ENCODE peak calls at places on chromosomes 3 and 15, in eight cellular contexts. E is breast epithelium, G is GM12864, L is upper lobe of left lung, O is GM12878, H is AG04450, M is fibroblast of mammary gland, R is fibroblast of lung. W is an unnamed sample.

GRCh38 chr3:151871639-151872468 is 1.6 kb upstream of the SUCNR1 start:
- DNase-seq in E (no peak), G (peak), L (peak), O (peak), H (no peak), M (peak), R (no peak), W (peak)

GRCh38 chr3:197994736-197995135 is 34.7 kb downstream of the LMLN start:
- DNase-seq in E (no peak), G (no peak), L (no peak), O (no peak), H (no peak), M (no peak), R (no peak), W (no peak)

GRCh38 chr3:159818399-159818798 is 170.2 kb upstream of the IL12A start:
- DNase-seq in E (no peak), G (no peak), L (no peak), O (no peak), H (no peak), M (no peak), R (no peak), W (no peak)

GRCh38 chr3:188000361-188000861 is 153.5 kb upstream of the LPP start:
- DNase-seq in E (no peak), G (no peak), L (no peak), O (no peak), H (no peak), M (no peak), R (no peak), W (no peak)

GRCh38 chr15:49876401-49877038 is 242.5 kb downstream of the ATP8B4 start:
- DNase-seq in E (no peak), G (no peak), L (no peak), O (no peak), H (no peak), M (no peak), R (no peak), W (peak)

GRCh38 chr15:29021901-29022300 is 136.1 kb downstream of the APBA2 start:
- DNase-seq in E (no peak), G (no peak), L (no peak), O (no peak), H (no peak), M (peak), R (no peak), W (no peak)

GRCh38 chr3:16550676-16551341 is 37.3 kb upstream of the RFTN1 start:
- DNase-seq in E (no peak), G (peak), L (peak), O (peak), H (peak), M (peak), R (peak), W (peak)

GRCh38 chr3:110414851-110415250 is 656.8 kb upstream of the NECTIN3 start:
- DNase-seq in E (no peak), G (no peak), L (no peak), O (no peak), H (peak), M (peak), R (peak), W (peak)

GRCh38 chr3:156554842-156555687 is at the start of gene SSR3:
- DNase-seq in E (peak), G (peak), L (peak), O (peak), H (peak), M (peak), R (peak), W (peak)

GRCh38 chr3:107753494-107753893 is 230.7 kb downstream of the BBX start:
- DNase-seq in E (no peak), G (peak), L (no peak), O (no peak), H (no peak), M (peak), R (peak), W (peak)

GRCh38 chr3:46162975-46163550 is 45.0 kb downstream of the CCR1 start:
- DNase-seq in E (no peak), G (no peak), L (no peak), O (no peak), H (no peak), M (no peak), R (no peak), W (peak)

GRCh38 chr3:100216713-100217112 is 44.1 kb upstream of the TBC1D23 start:
- DNase-seq in E (no peak), G (no peak), L (no peak), O (no peak), H (no peak), M (peak), R (no peak), W (no peak)

GRCh38 chr3:187150599-187150998 is 11.3 kb upstream of the RPL39L start:
- DNase-seq in E (no peak), G (peak), L (no peak), O (no peak), H (no peak), M (no peak), R (no peak), W (no peak)

GRCh38 chr3:111236833-111237713 is 165.5 kb downstream of the NECTIN3 start:
- DNase-seq in E (no peak), G (no peak), L (no peak), O (no peak), H (no peak), M (peak), R (peak), W (peak)

GRCh38 chr15:52331490-52332240 is 36.1 kb upstream of the MYO5C start:
- DNase-seq in E (no peak), G (peak), L (peak), O (peak), H (no peak), M (peak), R (peak), W (peak)

GRCh38 chr3:162742159-162742717 is 1245.6 kb downstream of the OTOL1 start:
- DNase-seq in E (no peak), G (no peak), L (no peak), O (no peak), H (no peak), M (no peak), R (no peak), W (no peak)

GRCh38 chr3:37114251-37115145 is 59.9 kb downstream of the LRRFIP2 start:
- DNase-seq in E (no peak), G (no peak), L (no peak), O (no peak), H (peak), M (peak), R (peak), W (peak)

GRCh38 chr3:89622063-89622700 is 514.8 kb downstream of the EPHA3 start:
- DNase-seq in E (no peak), G (no peak), L (no peak), O (no peak), H (no peak), M (no peak), R (peak), W (peak)

GRCh38 chr3:73955671-73956070 is 330.9 kb upstream of the PDZRN3 start:
- DNase-seq in E (no peak), G (no peak), L (no peak), O (no peak), H (no peak), M (no peak), R (no peak), W (no peak)

GRCh38 chr3:45362161-45362560 is 26.2 kb upstream of the LARS2 start:
- DNase-seq in E (no peak), G (no peak), L (no peak), O (no peak), H (no peak), M (no peak), R (no peak), W (no peak)

GRCh38 chr3:53109822-53110771 is 20.1 kb downstream of the RFT1 start:
- DNase-seq in E (no peak), G (peak), L (peak), O (no peak), H (peak), M (peak), R (peak), W (peak)

GRCh38 chr15:59237119-59237853 is 30.6 kb downstream of the LDHAL6B start:
- DNase-seq in E (no peak), G (peak), L (no peak), O (peak), H (no peak), M (no peak), R (no peak), W (no peak)

GRCh38 chr15:40046721-40047412 is 7.9 kb upstream of the SRP14 start:
- DNase-seq in E (no peak), G (no peak), L (no peak), O (no peak), H (no peak), M (peak), R (peak), W (peak)

GRCh38 chr15:52503788-52504496 is 24.7 kb downstream of the MYO5A start:
- DNase-seq in E (no peak), G (peak), L (no peak), O (peak), H (no peak), M (peak), R (no peak), W (peak)

GRCh38 chr3:62872318-62872717 is 2.9 kb downstream of the CADPS start:
- DNase-seq in E (no peak), G (no peak), L (no peak), O (no peak), H (no peak), M (no peak), R (no peak), W (no peak)

GRCh38 chr15:77851696-77852095 is 219.0 kb upstream of the LINGO1 start:
- DNase-seq in E (no peak), G (no peak), L (no peak), O (no peak), H (no peak), M (no peak), R (no peak), W (no peak)

GRCh38 chr3:77690284-77690869 is 650.5 kb downstream of the ROBO2 start:
- DNase-seq in E (no peak), G (no peak), L (no peak), O (no peak), H (no peak), M (no peak), R (no peak), W (no peak)

GRCh38 chr3:73461582-73461981 is 163.2 kb downstream of the PDZRN3 start:
- DNase-seq in E (no peak), G (no peak), L (no peak), O (no peak), H (no peak), M (peak), R (peak), W (peak)

GRCh38 chr3:72155391-72156064 is 370.6 kb upstream of the PROK2 start:
- DNase-seq in E (no peak), G (no peak), L (no peak), O (no peak), H (peak), M (peak), R (peak), W (peak)

GRCh38 chr15:94306700-94307650 is 75.6 kb downstream of the MCTP2 start:
- DNase-seq in E (no peak), G (peak), L (no peak), O (peak), H (no peak), M (peak), R (no peak), W (peak)

GRCh38 chr15:77370580-77370979 is 49.3 kb downstream of the PEAK1 start:
- DNase-seq in E (no peak), G (no peak), L (no peak), O (no peak), H (no peak), M (peak), R (peak), W (peak)

GRCh38 chr3:52670621-52671521 is 14.8 kb downstream of the PBRM1 start:
- DNase-seq in E (no peak), G (peak), L (peak), O (peak), H (peak), M (peak), R (peak), W (peak)

GRCh38 chr15:34301058-34301457 is 36.5 kb downstream of the SLC12A6 start:
- DNase-seq in E (no peak), G (no peak), L (no peak), O (no peak), H (no peak), M (no peak), R (no peak), W (no peak)

GRCh38 chr3:22732641-22733040 is 470.5 kb upstream of the UBE2E2 start:
- DNase-seq in E (no peak), G (no peak), L (no peak), O (no peak), H (no peak), M (no peak), R (no peak), W (no peak)

GRCh38 chr15:87118424-87118823 is 1038.8 kb downstream of the AGBL1 start:
- DNase-seq in E (no peak), G (no peak), L (no peak), O (no peak), H (no peak), M (no peak), R (no peak), W (no peak)

GRCh38 chr3:131163-131889 is 65.2 kb upstream of the CHL1 start:
- DNase-seq in E (no peak), G (no peak), L (no peak), O (no peak), H (no peak), M (no peak), R (no peak), W (no peak)

GRCh38 chr3:58124387-58124786 is 86.4 kb downstream of the DNASE1L3 start:
- DNase-seq in E (no peak), G (no peak), L (no peak), O (no peak), H (no peak), M (no peak), R (no peak), W (no peak)

GRCh38 chr3:134302674-134303073 is 52.0 kb upstream of the RYK start:
- DNase-seq in E (no peak), G (no peak), L (peak), O (no peak), H (no peak), M (no peak), R (no peak), W (no peak)

GRCh38 chr3:134300520-134300919 is 49.9 kb upstream of the RYK start:
- DNase-seq in E (no peak), G (no peak), L (no peak), O (no peak), H (no peak), M (no peak), R (no peak), W (no peak)

GRCh38 chr3:134299185-134299887 is 48.7 kb upstream of the RYK start:
- DNase-seq in E (no peak), G (no peak), L (no peak), O (no peak), H (no peak), M (peak), R (peak), W (peak)

GRCh38 chr3:134298281-134298680 is 47.6 kb upstream of the RYK start:
- DNase-seq in E (no peak), G (no peak), L (no peak), O (no peak), H (no peak), M (no peak), R (no peak), W (no peak)

GRCh38 chr3:134299888-134300206 is 49.2 kb upstream of the RYK start:
- DNase-seq in E (no peak), G (no peak), L (no peak), O (no peak), H (no peak), M (no peak), R (no peak), W (no peak)
- TF ChIP-seq CTCF in E (no peak), G (no peak), L (no peak), O (no peak), H (no peak), M (no peak), R (no peak), W (no peak)

GRCh38 chr3:123412811-123413588 is 35.9 kb downstream of the ADCY5 start:
- DNase-seq in E (no peak), G (no peak), L (no peak), O (no peak), H (no peak), M (no peak), R (no peak), W (no peak)
- H3K4me3 ChIP-seq in E (no peak), G (no peak), L (no peak), O (no peak), H (no peak), M (no peak), R (no peak), W (no peak)

GRCh38 chr3:134677196-134677986 is 26.6 kb upstream of the KY start:
- DNase-seq in E (no peak), G (no peak), L (peak), O (no peak), H (no peak), M (no peak), R (no peak), W (no peak)
- TF ChIP-seq CTCF in E (no peak), G (peak), L (no peak), O (peak), H (peak), M (peak), R (peak), W (peak)

DNA sequence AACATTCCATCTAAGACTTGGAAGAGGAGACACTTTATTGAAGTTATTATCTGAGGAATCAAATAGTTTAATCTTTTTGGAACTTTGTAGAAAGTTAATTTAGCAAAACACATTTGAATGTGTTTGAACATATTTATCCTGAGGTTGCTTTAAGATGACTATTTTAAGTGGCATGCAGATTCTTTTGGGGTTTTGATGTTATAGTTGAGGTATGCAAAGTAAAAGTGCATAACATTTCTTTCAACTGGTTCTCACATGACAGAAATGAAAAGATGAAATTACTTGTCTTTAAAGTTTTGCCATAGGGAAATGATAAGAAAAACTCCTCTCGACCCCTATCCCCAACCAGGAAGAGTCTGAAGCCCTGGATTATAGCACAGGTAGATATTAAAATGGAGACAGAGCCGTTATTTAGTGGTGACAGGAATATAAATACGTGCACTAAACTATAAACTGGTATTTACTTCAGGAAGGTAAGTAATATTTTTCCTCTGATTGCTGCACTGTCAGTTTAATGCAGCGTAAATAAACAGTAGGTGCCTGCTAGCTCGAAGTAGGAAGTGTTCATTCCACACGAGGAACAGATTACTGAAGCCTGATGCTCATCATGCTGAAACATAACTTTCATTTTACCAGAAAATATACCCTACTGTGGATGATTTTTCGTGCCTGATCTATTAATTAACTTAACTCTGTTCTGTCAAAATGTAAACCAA is 15.1 kb upstream of the SATB1 start:
- DNase-seq in E (no peak), G (no peak), L (no peak), O (no peak), H (no peak), M (no peak), R (no peak), W (no peak)
- H3K4me3 ChIP-seq in E (no peak), G (no peak), L (no peak), O (no peak), H (no peak), M (no peak), R (no peak), W (no peak)

GRCh38 chr15:20644896-20645295 is 103.3 kb upstream of the GOLGA6L6 start:
- DNase-seq in E (no peak), G (no peak), L (no peak), O (no peak), H (no peak), M (no peak), R (no peak), W (no peak)
- TF ChIP-seq CTCF in E (no peak), G (no peak), L (no peak), O (no peak), H (no peak), M (no peak), R (no peak), W (no peak)

GRCh38 chr15:42082141-42082540 is 12.2 kb downstream of the PLA2G4D start:
- DNase-seq in E (no peak), G (no peak), L (no peak), O (no peak), H (no peak), M (no peak), R (no peak), W (no peak)

GRCh38 chr15:42078903-42079302 is 15.5 kb downstream of the PLA2G4D start:
- DNase-seq in E (no peak), G (no peak), L (no peak), O (no peak), H (no peak), M (no peak), R (no peak), W (no peak)

GRCh38 chr15:42081463-42081830 is 12.9 kb downstream of the PLA2G4D start:
- DNase-seq in E (peak), G (no peak), L (no peak), O (no peak), H (no peak), M (no peak), R (no peak), W (no peak)

GRCh38 chr15:42079401-42079908 is 14.9 kb downstream of the PLA2G4D start:
- DNase-seq in E (peak), G (no peak), L (no peak), O (no peak), H (no peak), M (no peak), R (no peak), W (no peak)

DNA sequence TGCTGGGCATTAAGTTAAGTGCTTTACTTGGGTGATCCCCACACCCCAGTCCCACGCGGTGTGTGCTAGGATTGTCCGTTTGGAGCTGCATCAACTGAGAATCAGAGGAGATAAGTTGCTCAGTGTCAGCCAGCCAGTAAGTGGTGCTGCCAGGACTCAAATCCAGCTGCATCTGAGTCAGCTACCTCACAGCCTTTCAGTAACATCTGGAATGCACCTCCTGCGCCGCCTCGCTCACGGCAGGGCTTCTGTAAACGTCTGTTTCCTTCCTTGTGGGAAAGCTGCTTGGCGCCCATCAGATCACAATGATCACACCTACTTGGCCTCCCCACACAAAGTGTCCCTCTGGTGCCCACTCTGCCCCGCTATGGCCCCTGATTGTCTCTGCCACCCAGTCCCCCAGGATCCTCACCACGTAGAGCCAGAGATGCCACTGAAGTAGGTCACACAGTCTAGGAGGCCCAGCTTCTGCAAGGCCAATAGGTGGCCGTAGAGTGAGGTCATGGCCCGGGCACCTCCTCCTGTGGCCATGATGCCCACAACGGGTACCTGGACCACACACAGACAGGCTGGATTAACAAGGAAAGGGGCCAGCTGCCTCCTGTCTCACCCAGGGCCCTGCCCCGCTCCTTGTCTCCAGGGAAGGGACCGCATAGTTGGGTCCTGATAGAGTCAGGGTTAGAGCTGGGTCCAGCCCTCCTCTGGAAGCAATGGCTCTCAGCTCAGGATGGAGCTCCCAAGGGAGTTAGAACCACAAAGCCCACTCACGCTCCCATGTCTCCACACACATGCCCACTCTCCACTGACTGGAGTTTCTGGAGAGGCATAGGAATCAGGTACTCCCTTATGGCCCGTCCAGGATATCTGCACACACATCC is 13.5 kb downstream of the PLA2G4D start:
- DNase-seq in E (peak), G (no peak), L (no peak), O (no peak), H (no peak), M (peak), R (peak), W (peak)
- H3K4me3 ChIP-seq in E (no peak), G (no peak), L (no peak), O (no peak), H (no peak), M (no peak), R (no peak), W (no peak)